ENCODE peak calls at places on chromosome 13, in six cellular contexts. A is astrocyte of the spinal cord, Q is uterus, P is fibroblast of mammary gland, O is cardiac fibroblast, D is PC-9. L is an unnamed sample.

GRCh38 chr13:110197471-110197870 is 109.5 kb downstream of the COL4A1 start:
- DNase-seq in Q (no peak), O (no peak), D (no peak), P (no peak), A (no peak), L (no peak)

GRCh38 chr13:79194272-79194671 is 211.8 kb downstream of the RBM26 start:
- DNase-seq in Q (no peak), A (no peak), P (no peak), D (no peak), O (no peak), L (no peak)

GRCh38 chr13:28470286-28470685 is 24.6 kb downstream of the FLT1 start:
- DNase-seq in O (peak), A (no peak), D (no peak), Q (no peak), P (no peak), L (no peak)

GRCh38 chr13:107864543-107865460 is 350.5 kb downstream of the LIG4 start:
- DNase-seq in Q (no peak), P (peak), A (peak), D (no peak), O (peak), L (peak)

GRCh38 chr13:73090812-73091187 is 32.0 kb downstream of the KLF5 start:
- DNase-seq in O (no peak), P (no peak), A (no peak), Q (no peak), D (no peak), L (no peak)

GRCh38 chr13:51325837-51326236 is 13.7 kb upstream of the SERPINE3 start:
- DNase-seq in D (no peak), P (no peak), A (no peak), Q (no peak), O (no peak), L (no peak)

GRCh38 chr13:50386527-50387123 is 371.4 kb downstream of the KCNRG start:
- DNase-seq in P (peak), A (peak), O (peak), Q (peak), D (no peak), L (no peak)

GRCh38 chr13:74778946-74779345 is 644.7 kb upstream of the KLF12 start:
- DNase-seq in O (peak), A (no peak), Q (no peak), P (peak), D (no peak), L (no peak)

GRCh38 chr13:51663980-51664957 is 80.0 kb downstream of the WDFY2 start:
- DNase-seq in A (no peak), D (no peak), P (no peak), Q (peak), O (peak), L (no peak)

GRCh38 chr13:30371649-30372265 is 50.5 kb upstream of the UBE2L5 start:
- DNase-seq in Q (no peak), O (no peak), A (peak), D (peak), P (peak), L (no peak)

GRCh38 chr13:44346534-44346933 is 27.1 kb upstream of the SERP2 start:
- DNase-seq in O (no peak), D (no peak), P (no peak), A (no peak), Q (no peak), L (no peak)

GRCh38 chr13:65881561-65882155 is 1348.5 kb downstream of the PCDH9 start:
- DNase-seq in D (peak), A (no peak), P (no peak), Q (no peak), O (no peak), L (no peak)

GRCh38 chr13:74929436-74929835 is 552.5 kb downstream of the TBC1D4 start:
- DNase-seq in D (no peak), A (peak), Q (no peak), P (peak), O (peak), L (no peak)

GRCh38 chr13:30671271-30671815 is 53.6 kb downstream of the USPL1 start:
- DNase-seq in A (no peak), D (no peak), P (no peak), O (no peak), Q (no peak), L (no peak)

GRCh38 chr13:40123962-40124647 is 468.6 kb downstream of the COG6 start:
- DNase-seq in D (no peak), A (no peak), O (no peak), P (no peak), Q (no peak), L (no peak)

GRCh38 chr13:101149735-101150380 is 266.4 kb downstream of the NALCN start:
- DNase-seq in O (peak), A (peak), P (peak), Q (no peak), D (no peak), L (peak)

GRCh38 chr13:103349664-103350063 is 283.4 kb upstream of the SLC10A2 start:
- DNase-seq in A (no peak), D (no peak), Q (no peak), P (no peak), O (no peak), L (no peak)

GRCh38 chr13:66409542-66409941 is 820.6 kb downstream of the PCDH9 start:
- DNase-seq in Q (no peak), D (no peak), A (no peak), P (no peak), O (no peak), L (no peak)

GRCh38 chr13:52832268-52832667 is 16.2 kb downstream of the PCDH8 start:
- DNase-seq in P (no peak), A (no peak), D (no peak), O (no peak), Q (no peak), L (no peak)

GRCh38 chr13:37109080-37109678 is 3.7 kb upstream of the CSNK1A1L start:
- DNase-seq in A (peak), P (peak), D (no peak), O (peak), Q (no peak), L (no peak)

GRCh38 chr13:48412881-48413351 is at the start of gene LPAR6:
- DNase-seq in P (peak), A (peak), O (peak), Q (no peak), D (no peak), L (peak)

GRCh38 chr13:67148219-67148583 is 81.9 kb downstream of the PCDH9 start:
- DNase-seq in D (no peak), A (peak), Q (no peak), P (peak), O (peak), L (no peak)

GRCh38 chr13:57629391-57629804 is 2.1 kb upstream of the PCDH17 start:
- DNase-seq in O (peak), P (no peak), A (no peak), D (no peak), Q (no peak), L (peak)

GRCh38 chr13:34863360-34864135 is 78.5 kb upstream of the NBEA start:
- DNase-seq in Q (no peak), D (peak), A (peak), O (peak), P (peak), L (no peak)

GRCh38 chr13:85597790-85598500 is 201.3 kb downstream of the SLITRK6 start:
- DNase-seq in A (peak), Q (no peak), P (peak), D (no peak), O (no peak), L (no peak)

GRCh38 chr13:114020750-114021463 is 47.0 kb upstream of the C13orf46 start:
- DNase-seq in Q (no peak), P (no peak), O (no peak), A (no peak), D (no peak), L (no peak)

GRCh38 chr13:31049083-31049482 is 112.6 kb downstream of the HSPH1 start:
- DNase-seq in P (no peak), Q (no peak), O (no peak), A (no peak), D (no peak), L (no peak)

GRCh38 chr13:42892760-42893159 is 99.3 kb downstream of the EPSTI1 start:
- DNase-seq in D (no peak), Q (no peak), P (peak), O (peak), A (no peak), L (no peak)

GRCh38 chr13:29359181-29359580 is 236.3 kb downstream of the SLC7A1 start:
- DNase-seq in A (no peak), D (no peak), O (no peak), P (no peak), Q (no peak), L (no peak)

GRCh38 chr13:45683701-45684100 is 18.4 kb upstream of the CBY2 start:
- DNase-seq in D (no peak), A (no peak), O (no peak), Q (no peak), P (no peak), L (peak)

GRCh38 chr13:25186187-25186586 is 14.1 kb upstream of the AMER2 start:
- DNase-seq in Q (no peak), P (no peak), D (no peak), O (no peak), A (no peak), L (no peak)
- H3K4me3 ChIP-seq in Q (no peak), P (no peak), D (no peak), O (no peak), A (no peak), L (no peak)

DNA sequence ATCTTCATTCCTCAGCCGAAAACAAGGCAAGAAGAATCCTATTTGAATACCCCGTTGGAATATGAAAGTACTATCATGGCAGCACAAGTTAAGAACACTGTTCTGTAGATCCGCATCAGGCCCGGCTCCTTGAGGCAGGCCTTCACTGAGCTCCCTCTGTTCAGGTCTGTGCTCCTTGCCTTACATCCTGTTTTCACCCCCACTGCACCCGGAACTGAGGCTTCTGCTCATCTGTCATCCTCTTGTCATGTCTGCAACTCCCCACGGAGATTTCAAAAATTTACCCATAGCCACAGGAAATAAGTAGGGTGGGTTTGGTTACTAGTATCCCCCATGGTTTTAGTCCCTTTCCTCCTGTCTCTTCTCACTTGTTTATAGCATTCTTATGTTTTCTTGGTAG is 861.9 kb downstream of the GPC5 start:
- DNase-seq in Q (no peak), A (no peak), D (no peak), O (no peak), P (no peak), L (no peak)
- H3K4me3 ChIP-seq in Q (no peak), A (no peak), D (no peak), O (no peak), P (no peak), L (no peak)

GRCh38 chr13:21671793-21672680 is 1.2 kb downstream of the FGF9 start:
- DNase-seq in A (no peak), O (no peak), D (no peak), Q (no peak), P (no peak), L (peak)
- H3K4me3 ChIP-seq in A (no peak), O (no peak), D (no peak), Q (peak), P (no peak), L (peak)

GRCh38 chr13:21076265-21076653 is 14.9 kb upstream of the LATS2 start:
- DNase-seq in O (no peak), P (peak), D (no peak), A (no peak), Q (no peak), L (peak)
- H3K4me3 ChIP-seq in O (no peak), P (no peak), D (no peak), A (no peak), Q (peak), L (no peak)

GRCh38 chr13:77544765-77545316 is 9.3 kb downstream of the SCEL start:
- DNase-seq in A (no peak), D (no peak), O (no peak), P (no peak), Q (no peak), L (no peak)
- H3K4me3 ChIP-seq in A (no peak), D (no peak), O (no peak), P (no peak), Q (no peak), L (no peak)

GRCh38 chr13:97274782-97275252 is 52.7 kb downstream of the MBNL2 start:
- DNase-seq in A (peak), Q (no peak), P (peak), D (no peak), O (peak), L (no peak)
- H3K4me3 ChIP-seq in A (no peak), Q (no peak), P (no peak), D (peak), O (no peak), L (no peak)

GRCh38 chr13:90485441-90485840 is 862.0 kb upstream of the MIR17HG start:
- DNase-seq in A (peak), Q (no peak), D (no peak), O (peak), P (peak), L (no peak)
- H3K4me3 ChIP-seq in A (no peak), Q (no peak), D (no peak), O (no peak), P (no peak), L (no peak)

GRCh38 chr13:23796546-23796945 is 92.7 kb downstream of the MIPEP start:
- DNase-seq in A (no peak), O (no peak), D (no peak), Q (no peak), P (no peak), L (no peak)

GRCh38 chr13:23792680-23793079 is 96.5 kb downstream of the MIPEP start:
- DNase-seq in P (no peak), Q (no peak), D (no peak), A (no peak), O (no peak), L (no peak)

GRCh38 chr13:23794267-23795161 is 94.7 kb downstream of the MIPEP start:
- DNase-seq in P (peak), A (peak), O (peak), Q (no peak), D (no peak), L (no peak)

GRCh38 chr13:23790591-23791170 is 98.5 kb downstream of the MIPEP start:
- DNase-seq in D (no peak), Q (no peak), O (peak), A (peak), P (peak), L (no peak)

DNA sequence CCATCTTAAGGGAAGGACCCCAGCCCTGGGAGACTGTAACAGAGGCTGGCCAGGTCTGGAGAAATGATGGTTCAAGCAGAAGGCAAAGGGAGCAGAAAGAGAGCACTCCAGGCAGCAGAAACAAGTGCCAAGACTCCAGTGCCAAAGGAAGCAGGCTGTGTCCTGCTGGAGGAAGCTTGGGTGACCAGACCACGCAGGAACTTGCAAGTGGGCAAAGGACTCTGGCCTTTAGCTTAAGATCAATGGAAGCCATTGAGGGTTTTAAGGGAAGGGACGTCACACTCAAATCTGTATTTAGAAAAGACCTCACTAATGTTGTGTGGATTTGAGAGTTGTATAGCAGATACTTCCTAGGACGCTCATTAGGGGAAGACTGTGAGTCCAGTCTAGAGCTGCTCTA is 95.5 kb downstream of the MIPEP start:
- DNase-seq in Q (no peak), P (no peak), A (no peak), D (no peak), O (no peak), L (no peak)
- H3K4me3 ChIP-seq in Q (no peak), P (no peak), A (no peak), D (no peak), O (no peak), L (no peak)

L was measured in H7.